ENCODE peak calls at places on chromosomes 4 and X, in eight cellular contexts. Z is activated CD4-positive, alpha-beta T cell treated with anti-CD3 and anti-CD28 coated beads, Interleukin-2, amount 50 U/mL, for 1 hour; N is LoVo; U is substantia nigra; J is kidney tubule cell; R is fibroblast of pulmonary artery; X is GM12891; W is activated T-cell treated with anti-CD3 and anti-CD28 coated beads, Interleukin-2, amount 50 U/mL, for 4 hours. M is an unnamed sample.

GRCh38 chr4:182885738-182886077 is 31.5 kb downstream of the DCTD start:
- DNase-seq in Z (no peak), N (no peak), U (no peak), J (no peak), R (peak; percentile 49), X (no peak), W (no peak), M (no peak)

GRCh38 chr4:176236909-176237308 is 32.1 kb downstream of the ASB5 start:
- DNase-seq in Z (no peak), N (no peak), U (no peak), J (peak; percentile 35), R (no peak), X (no peak), W (no peak), M (no peak)

GRCh38 chr4:10963958-10964705 is 279.6 kb upstream of the CLNK start:
- DNase-seq in Z (no peak), N (no peak), U (no peak), J (no peak), R (no peak), X (no peak), W (no peak), M (no peak)

GRCh38 chr4:102541708-102542107 is 40.5 kb downstream of the NFKB1 start:
- DNase-seq in Z (no peak), N (no peak), U (no peak), J (no peak), R (no peak), X (no peak), W (no peak), M (no peak)

GRCh38 chrX:17038681-17039161 is 92.3 kb downstream of the REPS2 start:
- DNase-seq in Z (no peak), N (no peak), U (no peak), J (no peak), R (peak; percentile 68), X (no peak), W (no peak), M (no peak)

GRCh38 chrX:39152106-39152649 is 350.9 kb downstream of the MID1IP1 start:
- DNase-seq in Z (peak; percentile 30), N (no peak), U (no peak), J (no peak), R (no peak), X (no peak), W (no peak), M (peak; percentile 2)

GRCh38 chrX:150362599-150363481 is at the start of gene MAMLD1:
- DNase-seq in Z (peak; percentile 51), N (peak; percentile 54), U (no peak), J (peak; percentile 85), R (peak; percentile 80), X (peak; percentile 16), W (peak; percentile 59), M (peak; percentile 68)

GRCh38 chr4:26937136-26937535 is 76.5 kb downstream of the STIM2 start:
- DNase-seq in Z (no peak), N (no peak), U (no peak), J (no peak), R (no peak), X (no peak), W (no peak), M (no peak)

GRCh38 chrX:48791063-48791820 is 4.9 kb downstream of the GATA1 start:
- DNase-seq in Z (no peak), N (no peak), U (no peak), J (no peak), R (no peak), X (no peak), W (no peak), M (no peak)

GRCh38 chrX:120457766-120458180 is 11.3 kb downstream of the LAMP2 start:
- DNase-seq in Z (no peak), N (no peak), U (no peak), J (peak; percentile 78), R (peak; percentile 82), X (no peak), W (no peak), M (peak; percentile 80)

GRCh38 chr4:183940807-183941310 is 35.8 kb downstream of the STOX2 start:
- DNase-seq in Z (no peak), N (no peak), U (no peak), J (no peak), R (no peak), X (no peak), W (no peak), M (no peak)

GRCh38 chr4:32847466-32847865 is 2127.3 kb downstream of the PCDH7 start:
- DNase-seq in Z (no peak), N (no peak), U (no peak), J (no peak), R (peak; percentile 31), X (no peak), W (no peak), M (peak; percentile 15)

GRCh38 chr4:182197611-182198010 is 45.6 kb upstream of the TENM3 start:
- DNase-seq in Z (no peak), N (no peak), U (no peak), J (no peak), R (no peak), X (no peak), W (no peak), M (no peak)

GRCh38 chr4:122700178-122700725 is 32.3 kb upstream of the BBS12 start:
- DNase-seq in Z (no peak), N (no peak), U (no peak), J (peak; percentile 78), R (peak; percentile 88), X (no peak), W (no peak), M (peak; percentile 58)

GRCh38 chrX:80266979-80267378 is 153.3 kb upstream of the TENT5D start:
- DNase-seq in Z (no peak), N (no peak), U (no peak), J (peak; percentile 71), R (no peak), X (no peak), W (no peak), M (peak; percentile 11)

GRCh38 chrX:31333181-31333831 is 261.5 kb upstream of the FTHL17 start:
- DNase-seq in Z (no peak), N (no peak), U (no peak), J (peak; percentile 80), R (peak; percentile 83), X (no peak), W (no peak), M (peak; percentile 39)

GRCh38 chrX:85544609-85545008 is 165.1 kb upstream of the POF1B start:
- DNase-seq in Z (no peak), N (no peak), U (no peak), J (peak; percentile 1), R (peak; percentile 4), X (no peak), W (no peak), M (no peak)

GRCh38 chrX:151031365-151031975 is 48.3 kb downstream of the HMGB3 start:
- DNase-seq in Z (no peak), N (no peak), U (no peak), J (no peak), R (no peak), X (no peak), W (no peak), M (no peak)

GRCh38 chr4:20538922-20539321 is 161.3 kb upstream of the PACRGL start:
- DNase-seq in Z (no peak), N (no peak), U (no peak), J (no peak), R (no peak), X (no peak), W (no peak), M (no peak)

GRCh38 chr4:187685247-187685646 is 310.3 kb upstream of the ZFP42 start:
- DNase-seq in Z (no peak), N (no peak), U (no peak), J (no peak), R (no peak), X (no peak), W (no peak), M (peak; percentile 1)

GRCh38 chrX:28058906-28059305 is 77.7 kb upstream of the DCAF8L1 start:
- DNase-seq in Z (no peak), N (peak; percentile 0), U (no peak), J (no peak), R (peak; percentile 34), X (no peak), W (no peak), M (no peak)

GRCh38 chrX:12955882-12956703 is 18.8 kb upstream of the TMSB4X start:
- DNase-seq in Z (peak; percentile 44), N (peak; percentile 61), U (no peak), J (peak; percentile 68), R (peak; percentile 84), X (no peak), W (peak; percentile 46), M (peak; percentile 77)

GRCh38 chrX:16665089-16665488 is 15.1 kb downstream of the S100G start:
- DNase-seq in Z (no peak), N (no peak), U (no peak), J (no peak), R (peak; percentile 67), X (no peak), W (no peak), M (no peak)